ENCODE peak calls at places on chromosomes 5 and 9, in five cellular contexts. M is NCI-H1092; V is hippocampal formation; T is central memory CD8-positive, alpha-beta T cell; C is KG1. I is an unnamed sample.

GRCh38 chr9:13513262-13513661 is 233.8 kb upstream of the MPDZ start:
- DNase-seq in T (no peak), M (no peak), V (no peak), C (no peak), I (no peak)

GRCh38 chr5:59231221-59231931 is 648.5 kb downstream of the RAB3C start:
- DNase-seq in T (no peak), V (no peak), C (no peak), M (no peak), I (no peak)

GRCh38 chr9:137786511-137786920 is 91.1 kb upstream of the CACNA1B start:
- DNase-seq in T (no peak), C (no peak), M (no peak), V (no peak), I (no peak)

GRCh38 chr5:142866563-142867275 is 96.5 kb downstream of the ARHGAP26 start:
- DNase-seq in V (no peak), C (no peak), M (peak), T (peak), I (no peak)

GRCh38 chr5:140202078-140202477 is 27.1 kb downstream of the CYSTM1 start:
- DNase-seq in T (no peak), C (no peak), M (no peak), V (no peak), I (no peak)

GRCh38 chr9:16883586-16883985 is 13.1 kb upstream of the BNC2 start:
- DNase-seq in M (no peak), V (no peak), T (no peak), C (no peak), I (no peak)

GRCh38 chr5:170439246-170439943 is 50.2 kb upstream of the KCNMB1 start:
- DNase-seq in T (no peak), C (no peak), V (no peak), M (no peak), I (no peak)

GRCh38 chr5:157106668-157107461 is 2.0 kb downstream of the HAVCR2 start:
- DNase-seq in T (no peak), V (peak), C (no peak), M (no peak), I (no peak)

GRCh38 chr9:70477146-70477745 is 62.8 kb upstream of the KLF9 start:
- DNase-seq in C (no peak), V (no peak), T (no peak), M (no peak), I (no peak)

GRCh38 chr5:83337453-83338035 is 134.0 kb upstream of the VCAN start:
- DNase-seq in C (no peak), V (no peak), M (no peak), T (no peak), I (no peak)

GRCh38 chr9:133677126-133678010 is 41.2 kb downstream of the DBH start:
- DNase-seq in T (peak), M (no peak), C (no peak), V (no peak), I (no peak)

GRCh38 chr9:17476401-17476800 is 102.5 kb upstream of the SH3GL2 start:
- DNase-seq in C (no peak), V (no peak), M (no peak), T (no peak), I (no peak)

GRCh38 chr5:137442660-137443059 is 56.5 kb downstream of the SPOCK1 start:
- DNase-seq in M (peak), T (no peak), V (no peak), C (no peak), I (no peak)

GRCh38 chr5:43514471-43514815 is 505 bp downstream of the C5orf34 start:
- DNase-seq in C (no peak), V (no peak), T (no peak), M (no peak), I (no peak)

GRCh38 chr9:137387034-137387890 is 35.7 kb downstream of the EXD3 start:
- DNase-seq in T (no peak), V (no peak), M (no peak), C (no peak), I (no peak)

GRCh38 chr5:123012321-123012720 is 24.2 kb downstream of the PPIC start:
- DNase-seq in T (no peak), M (no peak), C (no peak), V (no peak), I (no peak)

I was measured in stimulated activated CD8-positive, alpha-beta memory T cell treated with anti-CD3 and anti-CD28 coated beads, Interleukin-2, amount 100 ng/mL, for 1 hour.